ENCODE peak calls at places on chromosomes 6 and 20, in seven cellular contexts. T, R, U, S, G, C and F are unnamed samples.
A peak's percentile ranks its signal among the peaks of the same experiment; 100 is the strongest.

GRCh38 chr6:161079566-161080262 is 88.1 kb downstream of the MAP3K4 start:
- DNase-seq in T (no peak), R (peak; percentile 92), U (peak; percentile 64), S (no peak), G (no peak), C (no peak), F (no peak)

GRCh38 chr6:53828215-53828614 is 33.4 kb downstream of the LRRC1 start:
- DNase-seq in T (no peak), R (no peak), U (no peak), S (no peak), G (no peak), C (no peak), F (no peak)

GRCh38 chr6:150005761-150006651 is 19.3 kb downstream of the RAET1L start:
- DNase-seq in T (no peak), R (no peak), U (no peak), S (peak; percentile 36), G (no peak), C (peak; percentile 10), F (no peak)

GRCh38 chr20:4154958-4155411 is 139.6 kb upstream of the RNF24 start:
- DNase-seq in T (no peak), R (no peak), U (no peak), S (no peak), G (no peak), C (no peak), F (no peak)

GRCh38 chr6:162726997-162727346 is 594 bp downstream of the PRKN start:
- DNase-seq in T (no peak), R (no peak), U (peak; percentile 13), S (no peak), G (no peak), C (no peak), F (no peak)

GRCh38 chr20:25750765-25751696 is 54.4 kb upstream of the ZNF337 start:
- DNase-seq in T (no peak), R (no peak), U (peak; percentile 68), S (peak; percentile 88), G (peak; percentile 23), C (peak; percentile 65), F (peak; percentile 69)

GRCh38 chr6:41396335-41396734 is 60.9 kb downstream of the NCR2 start:
- DNase-seq in T (no peak), R (no peak), U (no peak), S (no peak), G (no peak), C (no peak), F (no peak)

GRCh38 chr6:43628392-43629103 is 516 bp downstream of the GTPBP2 start:
- DNase-seq in T (peak; percentile 39), R (peak; percentile 32), U (peak; percentile 50), S (peak; percentile 87), G (peak; percentile 32), C (peak; percentile 59), F (no peak)

GRCh38 chr6:43744931-43745727 is 24.9 kb upstream of the VEGFA start:
- DNase-seq in T (no peak), R (no peak), U (no peak), S (peak; percentile 40), G (no peak), C (no peak), F (no peak)

GRCh38 chr6:44105993-44106740 is 21.1 kb downstream of the MRPL14 start:
- DNase-seq in T (no peak), R (no peak), U (peak; percentile 32), S (no peak), G (peak; percentile 23), C (no peak), F (no peak)

GRCh38 chr20:51255417-51255816 is 232.5 kb upstream of the KCNG1 start:
- DNase-seq in T (no peak), R (no peak), U (no peak), S (no peak), G (no peak), C (no peak), F (no peak)

GRCh38 chr20:56358070-56358469 is 704 bp upstream of the FAM210B start:
- DNase-seq in T (no peak), R (no peak), U (no peak), S (no peak), G (no peak), C (no peak), F (no peak)

GRCh38 chr20:2815242-2815900 is 584 bp downstream of the C20orf141 start:
- DNase-seq in T (no peak), R (no peak), U (no peak), S (peak; percentile 39), G (no peak), C (no peak), F (no peak)
- H3K4me3 ChIP-seq in T (no peak overlapping the region), R (no peak overlapping the region), U (no peak overlapping the region), S (no peak overlapping the region), G (no peak overlapping the region), C (no peak overlapping the region), F (no peak overlapping the region)

DNA sequence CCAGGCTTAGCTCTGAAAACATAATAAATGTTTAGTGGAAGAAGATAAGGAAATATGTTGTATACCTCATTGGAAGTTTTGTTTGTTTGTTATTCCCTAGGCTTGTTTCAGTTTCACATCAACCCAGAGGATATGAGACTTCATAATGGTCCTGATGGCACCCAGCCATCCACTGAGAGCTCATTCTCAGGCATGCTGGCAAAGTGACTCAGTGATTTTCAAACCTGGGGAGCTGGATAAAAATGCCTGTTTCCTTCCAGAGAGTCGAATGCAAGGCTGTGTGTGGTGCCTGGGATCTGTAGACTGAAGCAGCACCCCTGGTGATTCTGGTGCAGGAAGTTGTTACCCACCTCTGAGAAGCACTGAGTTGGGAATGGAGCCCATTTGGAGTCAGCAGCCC is 205.1 kb downstream of the FARS2 start:
- DNase-seq in T (no peak), R (peak; percentile 59), U (peak; percentile 58), S (no peak), G (peak; percentile 53), C (no peak), F (no peak)
- H3K4me1 ChIP-seq in T (no peaks in the 10 kb centered on the region), R (peaks cover 19% of the 10 kb centered on the region), U (peaks cover 7% of the 10 kb centered on the region), S (no peaks in the 10 kb centered on the region), G (peaks cover 6% of the 10 kb centered on the region), C (no peaks in the 10 kb centered on the region), F (peaks cover 8% of the 10 kb centered on the region)

DNA sequence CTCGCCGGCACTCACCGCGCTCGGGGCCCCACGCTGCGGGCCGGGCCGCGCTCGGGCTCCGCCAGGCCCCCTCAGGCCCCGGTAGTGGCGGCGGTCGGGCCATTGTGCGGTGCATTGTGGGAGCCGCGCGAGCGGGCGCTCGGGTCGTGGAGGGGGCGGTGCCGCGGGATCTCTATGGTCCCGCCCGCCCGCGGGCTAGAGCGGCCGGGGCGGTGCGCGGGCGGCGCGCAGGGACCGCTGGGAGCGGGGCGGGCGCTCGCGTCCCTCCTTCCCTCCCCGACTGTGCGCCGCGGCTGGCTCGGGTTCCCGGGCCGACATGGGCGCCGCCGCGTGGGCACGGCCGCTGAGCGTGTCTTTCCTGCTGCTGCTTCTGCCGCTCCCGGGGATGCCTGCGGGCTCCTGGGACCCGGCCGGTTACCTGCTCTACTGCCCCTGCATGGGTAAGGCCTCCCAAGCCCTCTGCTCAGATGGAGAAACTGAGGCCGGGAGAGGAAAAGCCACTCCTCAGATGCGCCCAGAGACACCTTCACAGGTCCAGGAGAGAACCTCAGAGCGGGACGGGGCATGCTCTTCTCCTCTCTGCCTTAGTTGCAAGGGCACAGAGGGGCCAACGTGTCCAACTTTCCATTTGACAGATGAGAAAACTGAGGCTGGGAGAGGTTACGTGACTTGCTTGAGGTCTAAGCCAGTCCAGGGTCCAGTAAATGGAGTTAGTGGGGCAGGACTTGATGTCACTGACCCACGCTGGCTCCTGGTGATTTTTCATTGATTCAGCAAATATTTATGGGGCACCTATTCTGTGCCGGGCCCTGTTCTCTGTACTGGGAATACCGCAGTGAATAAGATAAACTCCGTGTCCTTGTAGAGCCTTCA is at the start of the genes PLAGL2 and POFUT1:
- DNase-seq in T (peak; percentile 84), R (peak; percentile 61), U (peak; percentile 92), S (peak; percentile 93), G (peak; percentile 79), C (peak; percentile 88), F (peak; percentile 90)
- TF ChIP-seq CTCF in T (no peak), R (no peak), U (peak; percentile 35), S (peak; percentile 47), G (peak; percentile 34), C (no peak), F (peak; percentile 17)

DNA sequence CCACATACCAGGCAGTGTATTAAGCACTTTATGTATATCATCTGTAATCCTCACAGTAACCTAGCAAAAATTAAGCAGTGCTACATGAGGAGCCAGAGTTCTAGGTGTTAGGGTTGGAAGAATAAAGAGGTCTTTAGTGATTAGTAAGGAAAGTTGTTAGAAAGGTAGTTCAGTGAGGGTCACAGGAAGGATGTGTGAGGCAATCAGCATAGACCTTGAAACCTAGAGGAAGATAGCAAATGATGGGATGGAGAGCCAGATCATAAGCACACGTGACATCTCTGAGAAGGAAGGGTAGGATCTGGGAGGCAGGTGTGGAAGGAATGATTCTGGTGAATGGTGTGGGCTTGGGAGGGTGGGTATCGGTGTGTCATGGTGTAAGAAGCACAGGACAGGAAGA is 2.2 kb downstream of the KAT14 start:
- DNase-seq in T (no peak), R (no peak), U (no peak), S (no peak), G (no peak), C (no peak), F (no peak)
- H3K4me3 ChIP-seq in T (no peak overlapping the region), R (no peak overlapping the region), U (no peak overlapping the region), S (peak overlapping the region; percentile 97), G (no peak overlapping the region), C (no peak overlapping the region), F (no peak overlapping the region)

GRCh38 chr20:44573501-44573869 is 8.9 kb upstream of the PKIG start:
- DNase-seq in T (no peak), R (no peak), U (no peak), S (no peak), G (no peak), C (no peak), F (no peak)
- H3K4me1 ChIP-seq in T (no peaks in the 10 kb centered on the region), R (peaks cover 22% of the 10 kb centered on the region), U (peaks cover 25% of the 10 kb centered on the region), S (peaks cover 3% of the 10 kb centered on the region), G (peaks cover 25% of the 10 kb centered on the region), C (peaks cover 15% of the 10 kb centered on the region), F (peaks cover 44% of the 10 kb centered on the region)

DNA sequence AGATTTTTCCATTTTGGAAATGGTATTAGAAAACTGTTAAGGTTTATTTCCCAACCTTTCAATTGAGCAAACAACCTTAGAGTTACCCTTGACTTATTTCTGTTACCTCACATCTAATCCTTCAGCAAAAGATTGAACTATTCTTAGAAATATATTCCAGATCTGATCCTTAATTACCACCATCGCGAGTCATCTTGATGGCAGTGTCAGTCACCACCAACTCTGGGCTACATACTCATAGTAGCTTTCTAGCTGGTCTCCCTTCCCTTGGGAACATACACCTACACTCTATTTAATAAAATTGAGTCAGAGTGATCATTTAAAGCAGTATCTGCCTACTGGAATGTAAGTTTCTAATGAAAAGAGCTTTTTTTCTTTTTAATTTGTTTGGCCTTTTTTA is 308.2 kb downstream of the EYS start:
- DNase-seq in T (no peak), R (no peak), U (no peak), S (no peak), G (no peak), C (no peak), F (no peak)
- TF ChIP-seq CTCF in T (no peak), R (no peak), U (no peak), S (no peak), G (no peak), C (no peak), F (no peak)

GRCh38 chr20:15411781-15412180 is 1074.4 kb upstream of the FLRT3 start:
- DNase-seq in T (no peak), R (no peak), U (no peak), S (peak; percentile 43), G (no peak), C (no peak), F (no peak)
- H3K4me3 ChIP-seq in T (no peak overlapping the region), R (no peak overlapping the region), U (no peak overlapping the region), S (no peak overlapping the region), G (no peak overlapping the region), C (no peak overlapping the region), F (no peak overlapping the region)